ENCODE peak calls at places on chromosome 19, in five cellular contexts. U is K562; B is T-helper 2 cell treated with Interferon-gamma antibody and Interleukin-4, amounts not matched to agents 5 μg/mL and 100 μg/mL, for 36 hours; L is C1 segment of cervical spinal cord; F is stimulated activated CD8-positive, alpha-beta memory T cell treated with anti-CD3 and anti-CD28 coated beads, Interleukin-12 subunit alpha, Interleukin-12 subunit beta, amount 100 ng/mL, for 1 hour. J is an unnamed sample.

GRCh38 chr19:46626441-46626840 is 1.6 kb upstream of the PTGIR start:
- DNase-seq in L (no peak), F (no peak), U (no peak), B (no peak), J (no peak)

GRCh38 chr19:15563325-15563794 is 51.7 kb upstream of the CYP4F8 start:
- DNase-seq in L (no peak), F (no peak), U (no peak), B (no peak), J (no peak)

GRCh38 chr19:53545271-53546065 is 7.5 kb downstream of the ZNF331 start:
- DNase-seq in U (no peak), B (no peak), L (no peak), F (no peak), J (no peak)

GRCh38 chr19:48991823-48992570 is 1.1 kb downstream of the GYS1 start:
- DNase-seq in B (peak; percentile 5), F (no peak), L (peak; percentile 33), U (peak; percentile 48), J (no peak)

GRCh38 chr19:39110263-39110967 is 15.2 kb upstream of the PAK4 start:
- DNase-seq in U (peak; percentile 73), L (peak; percentile 34), B (peak; percentile 40), F (peak; percentile 74), J (peak; percentile 80)

GRCh38 chr19:45913874-45914830 is at the start of gene NANOS2:
- DNase-seq in F (no peak), L (no peak), U (peak; percentile 77), B (no peak), J (no peak)

GRCh38 chr19:18967358-18968146 is 26.5 kb upstream of the HOMER3 start:
- DNase-seq in B (no peak), L (peak; percentile 23), F (no peak), U (no peak), J (no peak)

GRCh38 chr19:1310853-1311180 is 25.1 kb downstream of the EFNA2 start:
- DNase-seq in L (no peak), B (no peak), U (no peak), F (no peak), J (no peak)

GRCh38 chr19:35828694-35829301 is 16.2 kb upstream of the PRODH2 start:
- DNase-seq in L (peak; percentile 21), F (no peak), U (peak; percentile 73), B (peak; percentile 43), J (peak; percentile 47)

GRCh38 chr19:54133312-54133956 is 4.1 kb upstream of the CNOT3 start:
- DNase-seq in F (no peak), L (no peak), U (no peak), B (no peak), J (no peak)

GRCh38 chr19:45478454-45479238 is 10.8 kb downstream of the FOSB start:
- DNase-seq in U (peak; percentile 80), B (peak; percentile 89), L (peak; percentile 84), F (peak; percentile 81), J (peak; percentile 77)

GRCh38 chr19:53537126-53537522 is 821 bp upstream of the ZNF331 start:
- DNase-seq in U (no peak), L (no peak), F (no peak), B (no peak), J (no peak)

GRCh38 chr19:54551950-54552912 is 21.4 kb upstream of the LILRA2 start:
- DNase-seq in B (no peak), U (no peak), L (peak; percentile 40), F (no peak), J (no peak)

GRCh38 chr19:28885965-28886364 is 327.0 kb downstream of the UQCRFS1 start:
- DNase-seq in B (no peak), F (no peak), L (no peak), U (no peak), J (no peak)

GRCh38 chr19:33405491-33406461 is 32.3 kb downstream of the CEBPG start:
- DNase-seq in F (no peak), U (no peak), L (peak; percentile 78), B (no peak), J (no peak)

GRCh38 chr19:47479701-47480503 is 4.1 kb downstream of the KPTN start:
- DNase-seq in L (no peak), U (peak; percentile 97), F (no peak), B (no peak), J (no peak)

GRCh38 chr19:44807652-44808462 is 1.0 kb upstream of the BCAM start:
- DNase-seq in U (peak; percentile 80), B (no peak), L (peak; percentile 15), F (no peak), J (no peak)

GRCh38 chr19:29014857-29015436 is 198.0 kb downstream of the UQCRFS1 start:
- DNase-seq in U (no peak), F (no peak), B (no peak), L (no peak), J (no peak)

GRCh38 chr19:49020931-49021895 is 2.9 kb downstream of the CGB3 start:
- DNase-seq in U (no peak), L (no peak), F (no peak), B (peak; percentile 19), J (no peak)

GRCh38 chr19:29878973-29879654 is 62.9 kb upstream of the URI1 start:
- DNase-seq in U (peak; percentile 77), B (no peak), F (no peak), L (no peak), J (no peak)

GRCh38 chr19:47228937-47229673 is 1.9 kb downstream of the BBC3 start:
- DNase-seq in L (no peak), B (peak; percentile 35), F (no peak), U (no peak), J (no peak)

GRCh38 chr19:54418030-54418929 is 3.0 kb downstream of the TTYH1 start:
- DNase-seq in U (peak; percentile 13), L (peak; percentile 54), F (no peak), B (peak; percentile 35), J (no peak)

GRCh38 chr19:29873024-29873800 is 61.4 kb downstream of the CCNE1 start:
- DNase-seq in L (peak; percentile 60), U (peak; percentile 83), F (peak; percentile 60), B (peak; percentile 55), J (peak; percentile 67)

GRCh38 chr19:49109051-49109450 is 5.1 kb upstream of the LIN7B start:
- DNase-seq in F (no peak), U (no peak), B (no peak), L (no peak), J (no peak)

GRCh38 chr19:6806488-6806887 is 34.0 kb downstream of the VAV1 start:
- DNase-seq in L (no peak), F (no peak), B (no peak), U (peak; percentile 57), J (no peak)

GRCh38 chr19:17183271-17183757 is 31.8 kb upstream of the USE1 start:
- DNase-seq in F (no peak), B (no peak), U (no peak), L (no peak), J (no peak)

J was measured in activated T-cell treated with anti-CD3 and anti-CD28 coated beads for 1 hour.